ENCODE peak calls at places on chromosome 22, in five cellular contexts. F, V, R, B and G are unnamed samples.

GRCh38 chr22:46674367-46674781 is 54.2 kb downstream of the GRAMD4 start:
- DNase-seq in B (no peak), V (no peak), R (peak; percentile 66), F (peak; percentile 66), G (no peak)

GRCh38 chr22:22463855-22464540 is 44.5 kb downstream of the ZNF280B start:
- DNase-seq in V (peak; percentile 57), R (no peak), B (no peak), F (no peak), G (no peak)

GRCh38 chr22:46450931-46451660 is 86.3 kb downstream of the CELSR1 start:
- DNase-seq in F (no peak), V (no peak), B (no peak), R (no peak), G (no peak)

GRCh38 chr22:23784215-23784732 is 2.5 kb upstream of the SMARCB1 start:
- DNase-seq in V (peak; percentile 41), F (no peak), B (no peak), R (no peak), G (no peak)

GRCh38 chr22:21850660-21851059 is 16.8 kb downstream of the MAPK1 start:
- DNase-seq in R (no peak), B (no peak), F (no peak), V (no peak), G (no peak)

GRCh38 chr22:24986816-24987215 is 34.3 kb downstream of the KIAA1671 start:
- DNase-seq in F (no peak), B (no peak), V (no peak), R (no peak), G (no peak)

GRCh38 chr22:24965822-24966626 is 13.5 kb downstream of the KIAA1671 start:
- DNase-seq in F (no peak), B (peak; percentile 86), V (no peak), R (peak; percentile 51), G (no peak)

GRCh38 chr22:29916007-29916544 is 33.1 kb downstream of the MTMR3 start:
- DNase-seq in V (peak; percentile 40), F (no peak), B (no peak), R (no peak), G (no peak)

GRCh38 chr22:46425011-46425410 is 89.5 kb downstream of the TRMU start:
- DNase-seq in V (peak; percentile 72), F (no peak), R (no peak), B (no peak), G (no peak)

GRCh38 chr22:17213976-17214375 is 5.3 kb downstream of the ADA2 start:
- DNase-seq in R (peak; percentile 69), V (peak; percentile 3), F (peak; percentile 67), B (peak; percentile 75), G (peak; percentile 73)

GRCh38 chr22:23113067-23113846 is 28.5 kb downstream of the RSPH14 start:
- DNase-seq in V (peak; percentile 54), B (no peak), R (peak; percentile 41), F (peak; percentile 29), G (no peak)

GRCh38 chr22:32380991-32381390 is 23.3 kb downstream of the RFPL3 start:
- DNase-seq in F (no peak), R (no peak), B (no peak), V (peak; percentile 27), G (no peak)

GRCh38 chr22:46884365-46884764 is 121.9 kb downstream of the TBC1D22A start:
- DNase-seq in B (no peak), V (no peak), R (no peak), F (no peak), G (no peak)

GRCh38 chr22:24190159-24190540 is 8.9 kb downstream of the SUSD2 start:
- DNase-seq in B (no peak), R (no peak), F (peak; percentile 15), V (no peak), G (no peak)

GRCh38 chr22:47398491-47398890 is 636.0 kb downstream of the TBC1D22A start:
- DNase-seq in R (no peak), V (no peak), F (no peak), B (no peak), G (no peak)

GRCh38 chr22:24426859-24427499 is 420 bp upstream of the ADORA2A start:
- DNase-seq in R (peak; percentile 18), V (no peak), B (no peak), F (no peak), G (no peak)

GRCh38 chr22:30204742-30205111 is 41.8 kb downstream of the LIF start:
- DNase-seq in R (no peak), V (peak; percentile 84), B (no peak), F (no peak), G (no peak)

GRCh38 chr22:21672107-21672629 is 6.4 kb downstream of the PPIL2 start:
- DNase-seq in V (no peak), F (no peak), B (no peak), R (no peak), G (no peak)

GRCh38 chr22:32558681-32559355 is 84.2 kb downstream of the FBXO7 start:
- DNase-seq in F (peak; percentile 59), V (peak; percentile 79), R (peak; percentile 65), B (no peak), G (peak; percentile 95)

GRCh38 chr22:30291334-30291892 is 2.1 kb upstream of the CASTOR1 start:
- DNase-seq in V (no peak), F (no peak), B (no peak), R (no peak), G (no peak)

DNA sequence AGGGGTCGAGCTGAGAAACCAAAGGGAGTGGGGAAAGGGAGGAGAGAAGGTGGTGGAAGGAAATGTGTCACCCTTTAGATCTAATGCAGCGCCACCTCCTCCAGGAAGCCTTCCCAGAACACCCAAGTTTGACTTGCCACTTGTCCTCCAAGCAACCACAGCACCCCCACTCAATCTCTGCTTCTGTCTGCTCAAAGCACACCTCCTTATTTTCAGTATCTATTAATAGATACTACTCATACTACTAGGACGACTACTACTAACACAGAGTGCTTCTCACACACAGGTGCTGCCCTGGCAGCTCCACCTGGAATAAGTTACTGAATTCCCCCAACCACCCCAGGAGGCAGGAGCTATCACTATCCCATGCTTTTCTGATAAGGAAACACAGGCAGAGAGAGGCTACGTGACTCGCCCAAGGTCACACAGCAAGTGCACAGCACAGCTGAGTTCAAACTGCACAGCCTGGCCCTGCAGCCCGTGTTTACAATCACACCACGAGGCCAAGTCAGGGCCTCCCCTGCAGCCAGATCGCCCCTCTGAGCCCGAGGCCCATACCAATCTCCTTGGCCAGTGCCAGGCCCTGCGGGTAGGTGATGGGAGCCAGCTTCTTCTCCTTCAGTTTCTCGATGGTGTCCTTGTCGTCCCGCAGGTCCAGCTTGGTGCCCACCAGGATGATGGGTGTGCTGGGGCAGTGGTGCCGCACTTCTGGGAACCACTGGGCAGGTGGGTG is 13.2 kb downstream of the RAC2 start:
- DNase-seq in B (peak; percentile 60), F (no peak), V (no peak), R (no peak), G (no peak)
- H3K36me3 ChIP-seq in B (peaks cover under 1% of the 10 kb centered on the region), F (no peaks in the 10 kb centered on the region), V (no peaks in the 10 kb centered on the region), R (no peaks in the 10 kb centered on the region), G (no peaks in the 10 kb centered on the region)

GRCh38 chr22:27409299-27409698 is 392.3 kb downstream of the MN1 start:
- DNase-seq in R (no peak), V (no peak), B (no peak), F (no peak), G (no peak)
- TF ChIP-seq CTCF in R (no peak), V (peak; percentile 12), B (no peak), F (no peak), G (no peak)

GRCh38 chr22:35984183-35984710 is 44.4 kb downstream of the RBFOX2 start:
- DNase-seq in B (no peak), F (no peak), V (no peak), R (no peak), G (no peak)
- H3K27me3 ChIP-seq in B (no peaks in the 10 kb centered on the region), F (no peaks in the 10 kb centered on the region), V (no peaks in the 10 kb centered on the region), R (no peaks in the 10 kb centered on the region), G (no peaks in the 10 kb centered on the region)

GRCh38 chr22:50567721-50568252 is 5.1 kb upstream of the SYCE3 start:
- DNase-seq in B (no peak), R (no peak), V (no peak), F (no peak), G (no peak)
- H3K36me3 ChIP-seq in B (no peaks in the 10 kb centered on the region), R (peaks cover 53% of the 10 kb centered on the region), V (no peaks in the 10 kb centered on the region), F (peaks cover 55% of the 10 kb centered on the region), G (peaks cover 56% of the 10 kb centered on the region)

DNA sequence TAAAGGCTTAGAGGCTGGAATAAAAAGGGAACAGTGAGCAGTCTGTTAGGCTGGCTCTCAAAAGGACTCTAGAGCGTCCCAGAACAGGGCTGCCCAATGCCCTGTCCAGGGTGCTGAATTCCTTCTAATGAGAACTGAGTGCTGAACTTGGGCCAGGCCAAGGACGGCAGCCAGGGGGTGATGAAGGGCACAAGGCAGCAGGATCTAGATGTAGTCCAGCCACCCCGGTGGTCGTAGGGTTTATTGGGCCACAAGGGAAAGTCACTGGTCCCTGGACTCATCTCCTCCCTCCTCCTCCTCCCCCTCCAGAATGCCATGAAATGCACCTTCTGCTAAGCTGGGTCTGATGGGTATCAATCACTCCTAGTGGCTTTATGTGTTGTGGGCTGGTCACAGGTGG is 19.2 kb downstream of the NPTXR start:
- DNase-seq in R (peak; percentile 49), B (no peak), F (peak; percentile 38), V (peak; percentile 75), G (no peak)
- TF ChIP-seq CTCF in R (peak; percentile 33), B (peak; percentile 26), F (peak; percentile 54), V (peak; percentile 47), G (peak; percentile 52)

DNA sequence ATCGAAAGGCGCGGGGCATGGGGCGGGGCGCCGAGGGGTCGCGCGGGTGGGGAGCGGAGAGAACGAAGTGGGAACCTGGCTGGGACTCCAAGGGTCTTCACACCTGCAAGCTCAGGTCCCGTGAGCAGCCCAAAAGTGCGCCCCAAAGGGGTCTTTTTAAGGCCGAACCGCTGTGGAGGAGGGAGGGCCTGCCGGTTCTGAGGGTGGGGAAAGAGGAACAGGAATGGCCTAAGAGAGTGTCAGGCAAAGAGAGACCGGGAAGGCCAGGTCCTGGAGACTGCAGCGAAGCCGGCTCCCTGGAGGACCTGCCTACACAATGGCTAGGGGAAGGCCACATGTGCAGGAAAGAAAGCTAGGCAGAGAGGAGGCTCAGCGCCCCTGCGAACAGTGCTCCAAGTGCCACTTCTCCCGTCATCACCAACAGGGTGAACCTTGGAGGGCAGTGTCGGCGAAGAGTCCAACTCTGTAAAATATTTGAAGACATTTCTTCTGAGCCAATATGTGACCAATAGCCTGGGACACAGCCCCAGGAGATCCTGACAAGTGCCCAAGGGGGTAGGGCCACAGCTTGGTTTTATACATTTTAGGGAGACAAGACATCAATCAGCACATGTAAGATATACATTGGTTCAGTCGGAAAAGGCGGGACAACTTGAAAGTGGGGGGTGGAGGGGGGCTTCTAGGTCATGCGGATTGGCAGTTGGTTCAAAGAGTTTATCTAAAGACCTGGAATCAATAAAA is 710 bp upstream of the DGCR2 start:
- DNase-seq in B (no peak), R (no peak), V (peak; percentile 5), F (no peak), G (no peak)
- H3K27me3 ChIP-seq in B (no peaks in the 10 kb centered on the region), R (no peaks in the 10 kb centered on the region), V (no peaks in the 10 kb centered on the region), F (no peaks in the 10 kb centered on the region), G (no peaks in the 10 kb centered on the region)

GRCh38 chr22:42883121-42883520 is 26.0 kb upstream of the ARFGAP3 start:
- DNase-seq in F (no peak), R (no peak), V (no peak), B (no peak), G (no peak)
- H3K36me3 ChIP-seq in F (peaks cover 84% of the 10 kb centered on the region), R (peaks cover 99% of the 10 kb centered on the region), V (peaks cover 69% of the 10 kb centered on the region), B (peaks cover 81% of the 10 kb centered on the region), G (peaks cover 74% of the 10 kb centered on the region)

GRCh38 chr22:20438678-20439492 is 1.3 kb upstream of the SCARF2 start:
- DNase-seq in F (no peak), V (no peak), R (no peak), B (peak; percentile 64), G (no peak)
- TF ChIP-seq CTCF in F (peak; percentile 39), V (peak; percentile 37), R (no peak), B (peak; percentile 19), G (no peak)